ENCODE peak calls at places on chromosomes 2 and 18, in five cellular contexts. One of them, this sample, is unnamed.

GRCh38 chr2:222038086-222038802 is 260.6 kb downstream of the PAX3 start:
- DNase-seq in cerebellar nuclear complex: no peak
- DNase-seq in stimulated activated naive CD4-positive, alpha-beta T cell: no peak
- DNase-seq in skeletal muscle cell: no peak
- DNase-seq in psoas muscle: no peak
- DNase-seq in this sample: no peak

GRCh38 chr2:190683802-190684201 is 34.9 kb downstream of the NAB1 start:
- DNase-seq in cerebellar nuclear complex: no peak
- DNase-seq in stimulated activated naive CD4-positive, alpha-beta T cell: no peak
- DNase-seq in skeletal muscle cell: no peak
- DNase-seq in psoas muscle: no peak
- DNase-seq in this sample: no peak

GRCh38 chr2:176414641-176415040 is 145.4 kb downstream of the MTX2 start:
- DNase-seq in cerebellar nuclear complex: no peak
- DNase-seq in stimulated activated naive CD4-positive, alpha-beta T cell: no peak
- DNase-seq in skeletal muscle cell: no peak
- DNase-seq in psoas muscle: no peak
- DNase-seq in this sample: no peak

GRCh38 chr2:168486440-168486839 is 30.4 kb downstream of the CERS6 start:
- DNase-seq in cerebellar nuclear complex: no peak
- DNase-seq in stimulated activated naive CD4-positive, alpha-beta T cell: no peak
- DNase-seq in skeletal muscle cell: no peak
- DNase-seq in psoas muscle: no peak
- DNase-seq in this sample: no peak

GRCh38 chr2:206561962-206562361 is 80.3 kb upstream of the FAM237A start:
- DNase-seq in cerebellar nuclear complex: no peak
- DNase-seq in stimulated activated naive CD4-positive, alpha-beta T cell: no peak
- DNase-seq in skeletal muscle cell: no peak
- DNase-seq in psoas muscle: no peak
- DNase-seq in this sample: no peak

GRCh38 chr18:30328839-30329238 is 713.7 kb downstream of the DSC3 start:
- DNase-seq in cerebellar nuclear complex: no peak
- DNase-seq in stimulated activated naive CD4-positive, alpha-beta T cell: no peak
- DNase-seq in skeletal muscle cell: no peak
- DNase-seq in psoas muscle: no peak
- DNase-seq in this sample: no peak

GRCh38 chr2:176001903-176002683 is at the start of gene LNPK:
- DNase-seq in cerebellar nuclear complex: peak
- DNase-seq in stimulated activated naive CD4-positive, alpha-beta T cell: peak
- DNase-seq in skeletal muscle cell: peak
- DNase-seq in psoas muscle: peak
- DNase-seq in this sample: peak

GRCh38 chr18:76816127-76816526 is 6.2 kb upstream of the ZNF236 start:
- DNase-seq in cerebellar nuclear complex: no peak
- DNase-seq in stimulated activated naive CD4-positive, alpha-beta T cell: no peak
- DNase-seq in skeletal muscle cell: no peak
- DNase-seq in psoas muscle: no peak
- DNase-seq in this sample: no peak

GRCh38 chr2:107064750-107065149 is 178.8 kb upstream of the ST6GAL2 start:
- DNase-seq in cerebellar nuclear complex: no peak
- DNase-seq in stimulated activated naive CD4-positive, alpha-beta T cell: no peak
- DNase-seq in skeletal muscle cell: peak
- DNase-seq in psoas muscle: no peak
- DNase-seq in this sample: no peak

GRCh38 chr2:126732682-126733245 is 76.8 kb downstream of the GYPC start:
- DNase-seq in cerebellar nuclear complex: no peak
- DNase-seq in stimulated activated naive CD4-positive, alpha-beta T cell: no peak
- DNase-seq in skeletal muscle cell: no peak
- DNase-seq in psoas muscle: no peak
- DNase-seq in this sample: no peak

GRCh38 chr18:57806891-57807280 is 3.8 kb upstream of the ATP8B1 start:
- DNase-seq in cerebellar nuclear complex: no peak
- DNase-seq in stimulated activated naive CD4-positive, alpha-beta T cell: no peak
- DNase-seq in skeletal muscle cell: no peak
- DNase-seq in psoas muscle: no peak
- DNase-seq in this sample: no peak

GRCh38 chr2:175147196-175147595 is 20.8 kb downstream of the ATF2 start:
- DNase-seq in cerebellar nuclear complex: no peak
- DNase-seq in stimulated activated naive CD4-positive, alpha-beta T cell: no peak
- DNase-seq in skeletal muscle cell: no peak
- DNase-seq in psoas muscle: no peak
- DNase-seq in this sample: no peak

GRCh38 chr18:59210311-59210710 is 9.6 kb upstream of the GRP start:
- DNase-seq in cerebellar nuclear complex: no peak
- DNase-seq in stimulated activated naive CD4-positive, alpha-beta T cell: no peak
- DNase-seq in skeletal muscle cell: no peak
- DNase-seq in psoas muscle: no peak
- DNase-seq in this sample: no peak

GRCh38 chr2:176768185-176768584 is 444.4 kb upstream of the HNRNPA3 start:
- DNase-seq in cerebellar nuclear complex: no peak
- DNase-seq in stimulated activated naive CD4-positive, alpha-beta T cell: no peak
- DNase-seq in skeletal muscle cell: no peak
- DNase-seq in psoas muscle: no peak
- DNase-seq in this sample: no peak

GRCh38 chr2:189608160-189608559 is 27.6 kb upstream of the SLC40A1 start:
- DNase-seq in cerebellar nuclear complex: no peak
- DNase-seq in stimulated activated naive CD4-positive, alpha-beta T cell: no peak
- DNase-seq in skeletal muscle cell: no peak
- DNase-seq in psoas muscle: no peak
- DNase-seq in this sample: no peak

GRCh38 chr2:219183151-219183757 is 5.2 kb downstream of the RETREG2 start:
- DNase-seq in cerebellar nuclear complex: no peak
- DNase-seq in stimulated activated naive CD4-positive, alpha-beta T cell: no peak
- DNase-seq in skeletal muscle cell: no peak
- DNase-seq in psoas muscle: no peak
- DNase-seq in this sample: no peak

GRCh38 chr2:136182315-136182714 is 64.4 kb upstream of the CXCR4 start:
- DNase-seq in cerebellar nuclear complex: no peak
- DNase-seq in stimulated activated naive CD4-positive, alpha-beta T cell: no peak
- DNase-seq in skeletal muscle cell: no peak
- DNase-seq in psoas muscle: no peak
- DNase-seq in this sample: no peak

GRCh38 chr2:70304501-70304900 is 2.6 kb upstream of the FAM136A start:
- DNase-seq in cerebellar nuclear complex: no peak
- DNase-seq in stimulated activated naive CD4-positive, alpha-beta T cell: no peak
- DNase-seq in skeletal muscle cell: no peak
- DNase-seq in psoas muscle: no peak
- DNase-seq in this sample: no peak

GRCh38 chr18:5527603-5528002 is 16.2 kb downstream of the EPB41L3 start:
- DNase-seq in cerebellar nuclear complex: no peak
- DNase-seq in stimulated activated naive CD4-positive, alpha-beta T cell: no peak
- DNase-seq in skeletal muscle cell: peak
- DNase-seq in psoas muscle: no peak
- DNase-seq in this sample: no peak

GRCh38 chr2:223815186-223815883 is 22.0 kb downstream of the AP1S3 start:
- DNase-seq in cerebellar nuclear complex: no peak
- DNase-seq in stimulated activated naive CD4-positive, alpha-beta T cell: no peak
- DNase-seq in skeletal muscle cell: peak
- DNase-seq in psoas muscle: no peak
- DNase-seq in this sample: no peak

GRCh38 chr2:215900203-215900611 is 113.1 kb downstream of the MREG start:
- DNase-seq in cerebellar nuclear complex: no peak
- DNase-seq in stimulated activated naive CD4-positive, alpha-beta T cell: no peak
- DNase-seq in skeletal muscle cell: no peak
- DNase-seq in psoas muscle: peak
- DNase-seq in this sample: no peak

This sample was measured in central memory CD4-positive, alpha-beta T cell.